ENCODE peak calls at places on chromosomes 4 and X, in seven cellular contexts. X is mesendoderm, S is A549, E is fibroblast of lung, Y is neuronal stem cell, L is H9, N is SK-N-SH. Q is an unnamed sample. For H3K4me1, the result is how much of the 10 kb centered on the place peaks cover.

GRCh38 chrX:130916636-130917422 is 13.8 kb upstream of the ENOX2 start:
- DNase-seq in Y (peak), S (peak), N (peak), L (peak), E (peak), X (peak), Q (peak)

GRCh38 chr4:10716163-10716562 is 31.6 kb upstream of the CLNK start:
- DNase-seq in Y (no peak), X (no peak), L (no peak), S (no peak), N (no peak), E (no peak), Q (no peak)

GRCh38 chr4:7280906-7281305 is 88.6 kb downstream of the SORCS2 start:
- DNase-seq in L (no peak), S (no peak), N (no peak), Y (no peak), X (no peak), E (peak), Q (no peak)

GRCh38 chrX:71911023-71911730 is 532 bp downstream of the NHSL2 start:
- DNase-seq in N (peak), E (peak), L (peak), X (peak), S (peak), Y (peak), Q (no peak)

GRCh38 chr4:1081689-1082040 is 31.7 kb downstream of the RNF212 start:
- DNase-seq in Y (no peak), X (no peak), E (peak), L (peak), S (peak), N (no peak), Q (no peak)

GRCh38 chr4:15784959-15785634 is 7.0 kb downstream of the CD38 start:
- DNase-seq in Y (no peak), L (no peak), N (no peak), S (no peak), X (no peak), E (no peak), Q (peak)

GRCh38 chr4:71262161-71262560 is 76.7 kb upstream of the SLC4A4 start:
- DNase-seq in L (no peak), N (no peak), Y (no peak), X (no peak), S (no peak), E (peak), Q (no peak)

GRCh38 chr4:2691952-2692435 is 64.1 kb downstream of the TNIP2 start:
- DNase-seq in X (no peak), Y (no peak), S (no peak), L (no peak), E (no peak), N (no peak), Q (no peak)

GRCh38 chr4:25103423-25103822 is 56.8 kb downstream of the SEPSECS start:
- DNase-seq in E (no peak), L (peak), Y (no peak), X (no peak), N (no peak), S (no peak), Q (no peak)

GRCh38 chr4:183987529-183987946 is 82.4 kb downstream of the STOX2 start:
- DNase-seq in E (peak), L (peak), X (peak), Y (peak), N (peak), S (peak), Q (no peak)

GRCh38 chr4:21134994-21135393 is 434.7 kb downstream of the PACRGL start:
- DNase-seq in Y (peak), L (no peak), X (peak), E (peak), N (peak), S (no peak), Q (no peak)

GRCh38 chr4:151728679-151729078 is 32.1 kb downstream of the GATB start:
- DNase-seq in N (no peak), X (no peak), E (no peak), S (no peak), Y (no peak), L (no peak), Q (no peak)

GRCh38 chrX:85590638-85591037 is 211.2 kb upstream of the POF1B start:
- DNase-seq in N (no peak), X (peak), L (peak), Y (no peak), E (no peak), S (no peak), Q (no peak)

GRCh38 chr4:56505269-56506109 is at the start of gene ARL9:
- DNase-seq in E (peak), N (peak), Y (peak), L (peak), X (peak), S (no peak), Q (no peak)
- H3K4me2 ChIP-seq in E (peak), N (no peak), Y (peak), L (peak), X (peak), S (no peak), Q (no peak)

DNA sequence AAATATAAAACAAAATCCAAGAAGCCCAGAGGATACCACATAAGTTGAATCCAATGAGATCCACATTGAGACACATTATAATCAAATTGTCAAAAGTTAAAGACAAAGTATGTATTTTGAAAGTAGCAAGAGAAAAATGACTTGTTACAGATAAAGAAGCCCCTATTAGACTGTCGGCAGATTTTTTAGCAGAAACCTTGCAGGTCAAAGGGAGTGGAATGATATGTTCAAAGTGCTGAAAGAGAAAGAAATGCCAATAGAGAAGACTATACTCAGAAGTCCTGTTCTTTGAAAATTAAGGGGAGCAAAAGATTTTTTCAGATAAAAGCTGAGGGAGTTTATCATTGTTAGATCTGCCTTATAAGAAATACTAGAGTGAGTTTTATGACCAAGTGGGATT is 148.9 kb upstream of the EPHA5 start:
- DNase-seq in S (no peak), N (no peak), E (no peak), Y (no peak), L (no peak), X (no peak), Q (no peak)
- H3K4me1 ChIP-seq in S (under half), N (under half), E (under half), Y (under half), L (under half), X (under half), Q (under half)

GRCh38 chrX:154092371-154092770 is 5.1 kb downstream of the MECP2 start:
- DNase-seq in L (no peak), X (no peak), N (no peak), Y (no peak), S (no peak), E (no peak), Q (no peak)
- H3K4me2 ChIP-seq in L (no peak), X (no peak), N (no peak), Y (no peak), S (no peak), E (no peak), Q (peak)

GRCh38 chr4:38674206-38675144 is 10.5 kb downstream of the KLF3 start:
- DNase-seq in E (peak), N (peak), L (no peak), Y (no peak), S (no peak), X (peak), Q (no peak)

GRCh38 chr4:38676986-38677385 is 13.0 kb downstream of the KLF3 start:
- DNase-seq in S (no peak), N (no peak), X (no peak), E (no peak), Y (no peak), L (no peak), Q (no peak)

GRCh38 chr4:38673109-38673978 is 9.3 kb downstream of the KLF3 start:
- DNase-seq in X (no peak), S (peak), N (peak), L (peak), E (peak), Y (no peak), Q (no peak)

GRCh38 chr4:38677466-38677865 is 13.5 kb downstream of the KLF3 start:
- DNase-seq in Y (no peak), E (no peak), L (no peak), N (no peak), X (no peak), S (no peak), Q (no peak)

DNA sequence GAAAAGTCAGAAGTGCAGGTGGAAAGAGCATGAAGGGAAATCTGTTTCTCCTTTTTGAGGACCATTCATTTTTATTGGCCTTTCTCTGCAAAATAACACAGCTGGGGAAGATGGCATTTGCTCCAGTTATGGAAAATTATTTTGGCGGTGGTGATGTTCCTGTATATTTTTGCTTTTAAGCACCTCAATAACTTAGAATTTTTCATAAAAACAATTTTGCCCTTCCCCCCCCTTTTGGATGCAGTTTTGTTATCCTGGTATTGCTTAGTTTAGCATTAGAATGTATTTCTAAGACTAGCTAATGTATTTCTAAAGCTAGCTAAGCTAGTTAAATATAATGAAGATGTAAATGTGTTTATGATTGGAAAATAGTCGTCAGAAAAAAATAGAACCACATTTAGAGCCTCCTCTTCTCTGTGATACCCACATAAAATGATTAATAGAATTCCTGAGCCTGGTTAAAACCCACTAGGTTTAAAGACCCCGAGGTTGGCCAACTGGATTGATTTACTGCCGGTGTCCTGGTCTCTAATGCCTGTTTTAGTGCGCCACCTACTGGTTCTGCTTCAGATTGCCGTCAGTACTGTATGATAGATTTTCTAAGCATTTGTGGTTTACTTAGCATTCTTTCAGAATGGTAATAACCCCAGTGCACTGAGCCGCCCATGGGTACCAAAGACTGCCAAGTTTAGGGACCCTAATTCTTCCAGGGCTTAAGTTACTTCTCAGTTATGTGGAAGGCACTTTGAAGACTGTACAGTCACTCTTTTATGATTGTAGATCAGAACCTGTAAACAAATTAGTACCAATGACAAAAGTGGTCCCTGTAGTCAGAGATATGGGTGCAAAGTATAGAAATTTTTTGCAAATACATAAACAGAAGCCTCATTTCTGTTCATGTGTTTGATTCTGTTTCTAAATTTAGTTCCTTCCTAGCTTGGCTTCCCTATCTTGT is 11.4 kb downstream of the KLF3 start:
- DNase-seq in E (peak), X (peak), Y (peak), N (peak), L (peak), S (peak), Q (peak)
- H3K4me1 ChIP-seq in E (under half), X (under half), Y (under half), N (under half), L (under half), S (half or more), Q (under half)

DNA sequence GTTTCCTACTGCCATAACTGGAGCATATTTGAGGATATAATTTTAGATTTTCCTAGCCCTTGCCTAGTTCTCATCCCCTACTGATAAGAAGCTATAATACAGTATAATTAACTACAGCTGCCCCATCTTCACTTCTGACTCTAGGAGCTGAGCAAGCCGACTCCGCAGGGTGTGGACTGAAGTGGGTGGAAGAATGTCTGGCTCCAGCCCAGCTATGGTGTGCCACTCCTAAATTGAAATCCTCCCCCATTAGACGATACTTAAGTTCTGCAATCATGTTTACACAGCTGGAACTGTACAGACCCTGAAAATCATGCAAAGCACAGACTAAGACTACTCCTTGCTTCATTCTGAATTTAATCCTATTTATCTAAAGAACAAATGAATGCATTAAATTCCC is 93.1 kb downstream of the PCDH19 start:
- DNase-seq in N (no peak), E (peak), S (no peak), L (no peak), Y (no peak), X (no peak), Q (no peak)
- H3K4me2 ChIP-seq in N (no peak), E (no peak), S (no peak), L (no peak), Y (no peak), X (no peak), Q (no peak)

Q was measured in OCI-LY7.